ENCODE peak calls at places on chromosomes 12 and 14, in seven cellular contexts. E, L, R, Y, H, F and M are unnamed samples.

GRCh38 chr12:92289611-92290010 is 144.0 kb upstream of the BTG1 start:
- DNase-seq in E (no peak), L (no peak), R (no peak), Y (no peak), H (no peak), F (no peak), M (no peak)

GRCh38 chr12:71472441-71472911 is 32.9 kb downstream of the LGR5 start:
- DNase-seq in E (no peak), L (no peak), R (no peak), Y (no peak), H (peak), F (no peak), M (no peak)

GRCh38 chr12:104691661-104692334 is 235.1 kb downstream of the CHST11 start:
- DNase-seq in E (no peak), L (no peak), R (no peak), Y (peak), H (no peak), F (no peak), M (no peak)

GRCh38 chr12:57893460-57894353 is 47.2 kb upstream of the CTDSP2 start:
- DNase-seq in E (peak), L (peak), R (peak), Y (no peak), H (peak), F (no peak), M (no peak)

GRCh38 chr12:85784096-85784720 is 52.0 kb downstream of the RASSF9 start:
- DNase-seq in E (no peak), L (no peak), R (no peak), Y (no peak), H (peak), F (no peak), M (no peak)

GRCh38 chr12:64147011-64147671 is 75.0 kb downstream of the KICS2 start:
- DNase-seq in E (no peak), L (no peak), R (no peak), Y (no peak), H (no peak), F (no peak), M (no peak)

GRCh38 chr14:87615822-87616679 is 376.9 kb downstream of the GALC start:
- DNase-seq in E (peak), L (peak), R (peak), Y (no peak), H (no peak), F (peak), M (no peak)

GRCh38 chr14:103169954-103170353 is 46.7 kb downstream of the TNFAIP2 start:
- DNase-seq in E (no peak), L (no peak), R (no peak), Y (no peak), H (no peak), F (no peak), M (no peak)

GRCh38 chr12:101745481-101745880 is 6.2 kb upstream of the SYCP3 start:
- DNase-seq in E (no peak), L (no peak), R (no peak), Y (no peak), H (no peak), F (no peak), M (no peak)

GRCh38 chr14:89813485-89814080 is 140.9 kb downstream of the EFCAB11 start:
- DNase-seq in E (no peak), L (no peak), R (peak), Y (no peak), H (peak), F (no peak), M (no peak)

GRCh38 chr14:65100905-65101541 is 1.3 kb downstream of the MAX start:
- DNase-seq in E (no peak), L (no peak), R (no peak), Y (peak), H (peak), F (no peak), M (no peak)

GRCh38 chr12:51974646-51975045 is 23.1 kb downstream of the ACVR1B start:
- DNase-seq in E (no peak), L (no peak), R (no peak), Y (no peak), H (no peak), F (no peak), M (no peak)

GRCh38 chr12:55908726-55909512 is 18.8 kb downstream of the PYM1 start:
- DNase-seq in E (no peak), L (no peak), R (no peak), Y (no peak), H (peak), F (no peak), M (no peak)

GRCh38 chr12:66861157-66861750 is 182.4 kb upstream of the GRIP1 start:
- DNase-seq in E (peak), L (peak), R (peak), Y (peak), H (peak), F (peak), M (peak)

GRCh38 chr12:32191445-32191844 is 84.8 kb downstream of the BICD1 start:
- DNase-seq in E (no peak), L (no peak), R (no peak), Y (no peak), H (no peak), F (no peak), M (no peak)

GRCh38 chr12:51827925-51828818 is 20.3 kb downstream of the FIGNL2 start:
- DNase-seq in E (no peak), L (no peak), R (no peak), Y (no peak), H (peak), F (no peak), M (no peak)

GRCh38 chr12:103495783-103496456 is at the start of gene C12orf42:
- DNase-seq in E (peak), L (no peak), R (peak), Y (peak), H (no peak), F (peak), M (no peak)

GRCh38 chr12:120625557-120626419 is 14.6 kb upstream of the CABP1 start:
- DNase-seq in E (no peak), L (no peak), R (no peak), Y (no peak), H (no peak), F (peak), M (peak)

GRCh38 chr12:106179086-106179485 is 40.3 kb upstream of the NUAK1 start:
- DNase-seq in E (peak), L (peak), R (no peak), Y (no peak), H (no peak), F (no peak), M (no peak)

DNA sequence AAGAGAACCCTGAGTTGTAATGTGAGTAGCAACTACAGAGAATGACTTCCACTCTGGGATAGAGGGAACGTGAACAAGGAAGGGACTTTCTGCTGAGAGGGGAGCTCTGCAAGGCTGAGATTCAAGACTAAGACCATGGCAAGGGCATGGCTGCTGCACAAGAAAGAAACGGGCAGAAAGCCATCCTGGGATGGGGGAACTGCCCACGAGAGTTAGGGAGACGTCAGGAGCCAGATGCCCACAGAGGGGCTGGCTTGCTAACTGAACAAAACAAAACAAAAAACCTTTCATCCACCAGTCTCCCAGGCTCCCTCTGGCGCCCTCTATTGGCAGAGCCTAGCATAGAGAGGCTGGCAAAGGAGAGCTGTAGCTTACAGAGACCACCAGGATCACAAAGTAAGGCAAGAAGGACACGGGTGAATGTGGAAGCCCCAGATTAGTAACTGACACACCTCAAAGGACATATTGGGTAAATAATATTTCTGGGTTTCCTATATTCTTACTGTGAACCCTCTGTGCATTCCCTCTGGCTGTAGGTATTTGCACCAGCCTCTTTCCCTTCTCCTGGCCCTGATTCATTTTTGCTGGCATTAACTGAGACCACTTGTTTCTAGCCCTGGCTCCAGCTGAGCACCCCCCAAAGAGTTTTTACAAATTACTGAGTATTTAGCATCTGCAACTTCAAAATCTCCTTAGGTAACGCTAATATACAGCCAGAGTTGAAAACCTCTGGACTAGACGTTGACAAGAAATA is 338.3 kb downstream of the EMP1 start:
- DNase-seq in E (peak), L (no peak), R (peak), Y (no peak), H (peak), F (peak), M (no peak)
- H3K4me3 ChIP-seq in E (no peak), L (no peak), R (no peak), Y (no peak), H (no peak), F (peak), M (no peak)

GRCh38 chr12:25714219-25714984 is 161.3 kb upstream of the LMNTD1 start:
- DNase-seq in E (no peak), L (no peak), R (no peak), Y (no peak), H (no peak), F (no peak), M (no peak)

GRCh38 chr12:25712169-25712568 is 159.1 kb upstream of the LMNTD1 start:
- DNase-seq in E (no peak), L (no peak), R (no peak), Y (no peak), H (no peak), F (no peak), M (no peak)

GRCh38 chr12:25715147-25715546 is 162.1 kb upstream of the LMNTD1 start:
- DNase-seq in E (no peak), L (no peak), R (no peak), Y (no peak), H (no peak), F (no peak), M (no peak)

GRCh38 chr12:25710149-25710548 is 157.1 kb upstream of the LMNTD1 start:
- DNase-seq in E (no peak), L (no peak), R (no peak), Y (no peak), H (no peak), F (no peak), M (no peak)

DNA sequence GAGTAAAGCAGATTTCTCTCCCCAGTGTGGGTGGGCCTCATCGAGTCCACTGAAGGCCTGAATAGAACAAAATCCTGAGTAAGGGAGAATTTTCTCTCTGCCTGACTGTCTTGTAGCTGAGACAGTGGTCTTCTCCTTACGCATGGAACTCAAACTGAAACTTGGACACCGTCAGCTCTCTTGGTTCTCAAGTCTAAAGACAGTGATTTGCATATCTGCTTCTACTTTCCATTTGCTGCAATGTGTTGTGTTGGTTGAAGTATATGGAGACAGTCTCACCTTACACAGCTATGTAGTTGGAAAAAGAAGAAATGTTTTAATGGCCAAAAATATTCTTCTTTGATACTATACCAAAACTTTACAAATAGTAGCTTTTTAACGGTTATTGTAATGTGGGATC is 160.2 kb upstream of the LMNTD1 start:
- DNase-seq in E (no peak), L (no peak), R (no peak), Y (no peak), H (no peak), F (no peak), M (no peak)
- H3K27ac ChIP-seq in E (no peak), L (no peak), R (no peak), Y (no peak), H (no peak), F (no peak), M (no peak)

DNA sequence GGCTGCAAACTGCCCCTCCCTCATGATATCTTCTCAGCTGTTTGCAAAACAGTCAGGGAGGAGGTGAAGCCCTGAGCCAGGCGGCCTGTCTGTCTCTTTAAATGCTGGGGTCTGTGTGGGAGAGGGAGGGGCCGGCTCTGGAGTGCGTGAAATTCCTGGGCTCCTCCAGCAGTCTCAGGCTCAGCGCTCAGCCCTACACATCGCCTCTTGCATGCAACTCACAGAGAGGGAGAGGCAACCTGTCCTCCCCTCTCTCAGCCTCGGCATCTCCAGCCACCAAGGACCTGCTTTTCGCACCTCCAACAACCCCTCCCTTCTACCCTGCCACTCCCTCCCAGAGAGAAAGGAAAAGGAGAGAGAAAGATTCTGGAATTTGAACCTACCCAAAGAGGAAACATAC is at the start of gene NRXN3:
- DNase-seq in E (no peak), L (no peak), R (peak), Y (no peak), H (peak), F (peak), M (no peak)
- H3K4me3 ChIP-seq in E (no peak), L (no peak), R (no peak), Y (no peak), H (no peak), F (peak), M (no peak)

GRCh38 chr14:91311284-91311662 is 66.8 kb upstream of the GPR68 start:
- DNase-seq in E (no peak), L (no peak), R (no peak), Y (peak), H (no peak), F (no peak), M (peak)

GRCh38 chr14:91315844-91316267 is 71.4 kb upstream of the GPR68 start:
- DNase-seq in E (no peak), L (no peak), R (no peak), Y (peak), H (no peak), F (no peak), M (peak)

GRCh38 chr14:91313154-91313850 is 68.8 kb upstream of the GPR68 start:
- DNase-seq in E (no peak), L (no peak), R (no peak), Y (no peak), H (no peak), F (no peak), M (no peak)

GRCh38 chr14:91316761-91317160 is 72.3 kb upstream of the GPR68 start:
- DNase-seq in E (no peak), L (no peak), R (no peak), Y (no peak), H (no peak), F (no peak), M (no peak)

GRCh38 chr14:91313852-91314251 is 69.3 kb upstream of the GPR68 start:
- DNase-seq in E (no peak), L (no peak), R (no peak), Y (no peak), H (no peak), F (no peak), M (no peak)
- H3K27ac ChIP-seq in E (no peak), L (no peak), R (no peak), Y (no peak), H (no peak), F (no peak), M (no peak)

GRCh38 chr14:58353516-58354299 is 42.0 kb upstream of the TOMM20L start:
- DNase-seq in E (no peak), L (no peak), R (no peak), Y (no peak), H (no peak), F (no peak), M (no peak)
- H3K4me3 ChIP-seq in E (peak), L (peak), R (no peak), Y (peak), H (no peak), F (no peak), M (peak)

DNA sequence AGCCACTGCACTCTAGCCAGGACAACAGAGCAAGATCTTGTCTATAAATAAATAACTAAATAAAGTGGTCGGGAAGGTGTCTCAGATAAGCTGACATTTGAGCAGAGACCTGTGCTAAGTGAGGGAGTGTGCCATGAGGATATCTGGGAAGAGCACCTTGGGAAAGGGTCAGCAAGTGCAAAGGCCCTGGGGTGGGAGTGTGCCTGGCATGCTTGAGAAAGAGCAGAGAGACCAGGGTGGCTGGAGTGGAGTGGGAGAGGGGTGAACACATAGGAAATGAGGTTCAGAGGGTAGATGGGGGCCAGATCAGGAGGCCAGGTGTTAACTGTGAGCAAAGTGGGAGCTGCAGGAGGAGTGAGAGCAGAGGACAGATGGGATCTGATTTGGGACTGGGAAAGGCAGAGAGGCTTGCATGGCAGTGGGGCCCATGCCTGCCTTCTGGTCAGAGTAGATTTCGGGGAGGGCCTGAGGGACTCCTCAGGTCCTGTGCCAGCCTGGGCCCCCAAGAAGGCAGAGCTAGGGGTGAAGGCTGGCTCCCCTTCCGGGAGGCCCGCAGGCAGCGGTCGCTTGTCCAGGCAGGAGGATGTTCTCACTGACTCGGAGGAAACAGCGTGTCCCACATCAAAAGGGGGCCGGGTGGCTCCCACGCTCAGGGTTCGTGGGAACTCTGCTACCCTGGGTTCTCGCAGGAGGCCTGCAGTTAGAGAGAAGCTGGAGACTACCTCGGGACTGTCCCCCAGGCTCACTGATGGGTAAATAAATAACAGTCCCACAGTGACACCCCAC is 32.6 kb downstream of the DTX1 start:
- DNase-seq in E (no peak), L (no peak), R (no peak), Y (peak), H (no peak), F (no peak), M (no peak)
- H3K27ac ChIP-seq in E (no peak), L (no peak), R (no peak), Y (no peak), H (no peak), F (no peak), M (peak)

DNA sequence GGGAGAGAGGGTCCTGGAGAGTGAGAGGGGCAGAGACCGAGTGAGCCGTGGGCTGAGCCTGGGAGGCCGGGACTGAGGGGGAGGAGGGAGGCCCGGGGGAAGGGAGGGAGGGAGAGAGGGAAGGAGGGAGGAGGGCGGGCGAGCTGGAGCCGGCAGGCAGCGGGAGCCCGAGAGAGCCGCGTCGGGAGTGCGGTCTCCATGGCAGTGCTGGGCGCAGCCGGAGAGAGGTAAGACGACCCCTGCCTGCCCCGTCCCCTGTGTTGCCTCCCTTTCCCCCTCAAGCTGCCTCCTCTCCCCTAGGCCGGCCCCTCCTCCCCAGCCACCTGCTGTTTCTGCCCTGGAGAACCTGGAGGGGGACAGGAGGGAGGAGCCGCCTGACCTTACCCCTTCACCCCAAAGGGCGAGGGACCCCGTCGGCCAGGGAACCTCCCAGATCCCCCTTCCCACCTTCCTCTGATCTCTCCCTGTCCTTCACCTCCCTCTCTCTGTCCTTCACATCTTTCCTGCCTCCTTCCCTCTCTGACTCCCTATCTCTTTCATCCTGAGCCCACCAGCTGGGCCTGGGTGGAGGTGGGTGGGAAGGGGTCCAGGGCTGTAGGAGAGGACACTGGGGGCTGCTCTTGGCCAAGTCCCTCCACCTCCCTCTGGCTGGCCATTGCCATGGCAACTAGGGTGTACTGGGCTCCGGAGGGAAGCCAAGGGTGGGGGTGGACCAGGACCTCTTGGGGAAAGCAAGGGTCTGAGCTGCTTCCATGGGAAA is at the start of gene GPR162:
- DNase-seq in E (peak), L (peak), R (peak), Y (no peak), H (peak), F (peak), M (no peak)
- H3K4me3 ChIP-seq in E (no peak), L (peak), R (peak), Y (no peak), H (peak), F (peak), M (peak)

GRCh38 chr14:106691601-106692291 is 1165.4 kb downstream of the TMEM121 start:
- DNase-seq in E (no peak), L (no peak), R (no peak), Y (peak), H (no peak), F (peak), M (peak)

GRCh38 chr14:106690333-106690891 is 1164.0 kb downstream of the TMEM121 start:
- DNase-seq in E (no peak), L (no peak), R (no peak), Y (no peak), H (no peak), F (no peak), M (no peak)

GRCh38 chr14:106694638-106695393 is 1168.4 kb downstream of the TMEM121 start:
- DNase-seq in E (no peak), L (no peak), R (no peak), Y (peak), H (no peak), F (no peak), M (peak)
- H3K27ac ChIP-seq in E (no peak), L (no peak), R (no peak), Y (no peak), H (no peak), F (no peak), M (no peak)